ENCODE peak calls at places on chromosome 20, in four cellular contexts. F is HepG2, B is H1, X is GM12878. S is an unnamed sample.

GRCh38 chr20:34615477-34615876 is 57.0 kb downstream of the MAP1LC3A start:
- DNase-seq in X (no peak), F (peak; percentile 36), B (peak; percentile 2), S (no peak)

GRCh38 chr20:3471397-3472021 is 691 bp downstream of the ATRN start:
- DNase-seq in X (no peak), B (no peak), F (no peak), S (no peak)

GRCh38 chr20:34922654-34923381 is 32.8 kb downstream of the GSS start:
- DNase-seq in F (peak; percentile 73), B (no peak), X (no peak), S (no peak)

GRCh38 chr20:20536240-20536933 is 168.5 kb downstream of the INSM1 start:
- DNase-seq in F (no peak), B (no peak), X (no peak), S (no peak)

GRCh38 chr20:40287683-40288082 is 401.4 kb downstream of the MAFB start:
- DNase-seq in X (no peak), B (no peak), F (no peak), S (no peak)

GRCh38 chr20:19583532-19584175 is 174.4 kb upstream of the RIN2 start:
- DNase-seq in B (peak; percentile 96), F (peak; percentile 51), X (no peak), S (peak; percentile 61)

GRCh38 chr20:45100563-45101245 is at the start of gene KCNS1:
- DNase-seq in F (peak; percentile 25), B (peak; percentile 86), X (no peak), S (peak; percentile 55)

GRCh38 chr20:38387953-38388352 is 41.7 kb downstream of the LBP start:
- DNase-seq in X (no peak), B (no peak), F (no peak), S (no peak)

GRCh38 chr20:39897781-39898466 is 791.1 kb downstream of the MAFB start:
- DNase-seq in F (no peak), B (no peak), X (no peak), S (no peak)

GRCh38 chr20:17848649-17849048 is 119.9 kb downstream of the SNX5 start:
- DNase-seq in B (no peak), X (no peak), F (no peak), S (no peak)

GRCh38 chr20:15834857-15835256 is 738.4 kb downstream of the KIF16B start:
- DNase-seq in F (no peak), B (no peak), X (no peak), S (no peak)

GRCh38 chr20:60764328-60764727 is 487.7 kb upstream of the CDH4 start:
- DNase-seq in F (no peak), B (no peak), X (no peak), S (no peak)

GRCh38 chr20:49989234-49990065 is 6.7 kb downstream of the SNAI1 start:
- DNase-seq in B (peak; percentile 59), F (no peak), X (no peak), S (peak; percentile 71)

GRCh38 chr20:18443841-18444240 is 23.0 kb downstream of the DZANK1 start:
- DNase-seq in F (no peak), X (no peak), B (no peak), S (no peak)

GRCh38 chr20:36916199-36916598 is 35.3 kb downstream of the SAMHD1 start:
- DNase-seq in B (no peak), X (no peak), F (no peak), S (no peak)

GRCh38 chr20:10857362-10858070 is 183.7 kb upstream of the JAG1 start:
- DNase-seq in X (no peak), F (peak; percentile 58), B (no peak), S (no peak)

GRCh38 chr20:42179768-42180167 is 561.6 kb upstream of the CHD6 start:
- DNase-seq in F (no peak), X (no peak), B (peak; percentile 56), S (peak; percentile 32)

GRCh38 chr20:50429412-50429811 is 80.8 kb upstream of the PTPN1 start:
- DNase-seq in B (no peak), X (no peak), F (no peak), S (no peak)

GRCh38 chr20:5085380-5085779 is 34.4 kb downstream of the PCNA start:
- DNase-seq in X (no peak), B (no peak), F (no peak), S (no peak)

GRCh38 chr20:22977047-22977785 is 57.9 kb upstream of the SSTR4 start:
- DNase-seq in F (no peak), X (no peak), B (no peak), S (no peak)

GRCh38 chr20:14142171-14142570 is 146.9 kb downstream of the MACROD2 start:
- DNase-seq in B (peak; percentile 58), X (peak; percentile 2), F (peak; percentile 47), S (peak; percentile 56)

GRCh38 chr20:25453035-25453810 is 45.8 kb downstream of the GINS1 start:
- DNase-seq in B (no peak), X (no peak), F (no peak), S (no peak)

GRCh38 chr20:59790388-59790787 is 143.0 kb downstream of the SYCP2 start:
- DNase-seq in B (no peak), F (no peak), X (no peak), S (no peak)

GRCh38 chr20:59750209-59750840 is 146.0 kb downstream of the PHACTR3 start:
- DNase-seq in B (no peak), X (no peak), F (no peak), S (no peak)

GRCh38 chr20:53735536-53736050 is 142.0 kb upstream of the ZNF217 start:
- DNase-seq in F (no peak), X (no peak), B (no peak), S (no peak)

GRCh38 chr20:61125076-61125475 is 127.0 kb upstream of the CDH4 start:
- DNase-seq in F (no peak), B (no peak), X (no peak), S (no peak)

GRCh38 chr20:50729925-50730764 is 1.2 kb upstream of the PARD6B start:
- DNase-seq in X (no peak), F (peak; percentile 55), B (no peak), S (no peak)

GRCh38 chr20:50289581-50289980 is 99.0 kb downstream of the CEBPB start:
- DNase-seq in X (no peak), F (no peak), B (no peak), S (no peak)

GRCh38 chr20:41169791-41170351 is 32.5 kb downstream of the PLCG1 start:
- DNase-seq in X (no peak), F (no peak), B (no peak), S (no peak)

GRCh38 chr20:60037120-60037499 is 78.9 kb downstream of the CDH26 start:
- DNase-seq in X (no peak), F (no peak), B (no peak), S (no peak)

GRCh38 chr20:38149880-38150594 is 15.0 kb downstream of the TGM2 start:
- DNase-seq in B (no peak), X (no peak), F (no peak), S (no peak)

GRCh38 chr20:18092890-18093289 is 35.2 kb upstream of the OVOL2 start:
- DNase-seq in X (no peak), F (no peak), B (peak; percentile 41), S (no peak)

GRCh38 chr20:60203451-60203850 is 245.2 kb downstream of the CDH26 start:
- DNase-seq in B (no peak), X (no peak), F (no peak), S (no peak)

GRCh38 chr20:35344354-35344837 is 52.2 kb upstream of the FAM83C start:
- DNase-seq in X (no peak), F (peak; percentile 92), B (no peak), S (no peak)

GRCh38 chr20:31705598-31706597 is 16.8 kb downstream of the BCL2L1 start:
- DNase-seq in B (no peak), F (peak; percentile 40), X (no peak), S (no peak)

GRCh38 chr20:34713194-34713943 is 9.2 kb downstream of the TP53INP2 start:
- DNase-seq in F (peak; percentile 91), X (peak; percentile 57), B (no peak), S (no peak)

GRCh38 chr20:57680131-57680716 is 29.6 kb downstream of the PMEPA1 start:
- DNase-seq in B (no peak), X (peak; percentile 86), F (no peak), S (no peak)
- H3K9ac ChIP-seq in B (no peak overlapping the region), X (peak overlapping the region; percentile 39), F (no peak overlapping the region), S (peak overlapping the region; percentile 13)

GRCh38 chr20:46159101-46159897 is 41.2 kb downstream of the CD40 start:
- DNase-seq in B (no peak), X (no peak), F (no peak), S (no peak)

GRCh38 chr20:46157076-46157592 is 39.0 kb downstream of the CD40 start:
- DNase-seq in F (no peak), B (no peak), X (no peak), S (no peak)

GRCh38 chr20:46160661-46161060 is 42.5 kb downstream of the CD40 start:
- DNase-seq in X (no peak), F (no peak), B (no peak), S (no peak)

GRCh38 chr20:46157625-46158024 is 39.5 kb downstream of the CD40 start:
- DNase-seq in B (no peak), F (no peak), X (no peak), S (no peak)

GRCh38 chr20:46158476-46158987 is 40.4 kb downstream of the CD40 start:
- DNase-seq in X (no peak), B (no peak), F (no peak), S (no peak)
- TF ChIP-seq SUZ12 in X (no peak), B (no peak), F (no peak), S (no peak)

GRCh38 chr20:1206749-1207148 is 3.5 kb downstream of the C20orf202 start:
- DNase-seq in B (peak; percentile 43), F (no peak), X (no peak), S (no peak)
- H3K9ac ChIP-seq in B (no peak overlapping the region), F (no peak overlapping the region), X (no peak overlapping the region), S (no peak overlapping the region)

GRCh38 chr20:47050996-47051395 is 156.4 kb downstream of the EYA2 start:
- DNase-seq in B (no peak), X (no peak), F (no peak), S (no peak)
- TF ChIP-seq SUZ12 in B (no peak), X (no peak), F (no peak), S (no peak)

GRCh38 chr20:43899274-43899878 is 15.3 kb upstream of the TOX2 start:
- DNase-seq in B (no peak), X (no peak), F (no peak), S (no peak)
- H3K9ac ChIP-seq in B (no peak overlapping the region), X (no peak overlapping the region), F (no peak overlapping the region), S (peak overlapping the region; percentile 33)

GRCh38 chr20:32975698-32976674 is 28.2 kb downstream of the SUN5 start:
- DNase-seq in F (peak; percentile 89), X (no peak), B (peak; percentile 35), S (no peak)
- TF ChIP-seq SUZ12 in F (no peak), X (no peak), B (no peak), S (no peak)

DNA sequence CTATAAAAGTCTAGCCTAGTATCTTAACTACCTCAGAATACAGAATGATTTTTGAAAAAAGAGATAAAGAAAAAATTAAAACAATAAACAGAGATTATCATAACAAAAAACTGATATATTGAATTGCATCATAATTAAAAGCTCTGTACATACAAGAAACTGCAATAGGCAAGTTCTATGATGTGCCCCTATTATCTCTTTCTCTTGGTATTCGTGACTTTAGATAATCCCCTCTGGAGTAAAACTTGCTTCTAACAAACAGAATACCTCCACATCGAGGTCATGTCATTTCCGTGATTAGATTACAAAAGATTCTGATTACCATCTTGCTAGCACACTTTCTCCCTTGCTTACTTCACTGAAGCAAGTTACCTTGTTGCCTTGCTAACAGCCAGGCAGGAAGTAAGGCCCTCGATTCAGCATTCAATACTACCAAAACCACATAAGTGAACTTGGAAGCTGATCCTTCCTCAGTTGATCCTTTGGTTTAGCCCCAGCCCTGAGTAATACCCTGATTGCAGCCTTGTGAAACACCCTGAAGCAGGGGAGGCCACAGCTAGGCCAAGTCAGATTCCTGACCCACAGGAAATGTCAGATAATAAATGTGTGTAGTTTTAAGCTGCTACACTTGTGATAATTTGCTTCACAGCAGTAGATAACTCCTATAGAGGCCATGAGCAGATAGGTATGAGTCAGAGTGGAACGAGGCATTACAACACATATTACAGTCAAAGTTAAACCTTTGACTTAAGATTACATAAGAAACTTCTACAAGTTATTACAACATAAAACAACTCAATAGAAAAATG is 53.7 kb upstream of the TMX4 start:
- DNase-seq in F (peak; percentile 29), X (no peak), B (no peak), S (peak; percentile 38)
- H3K9ac ChIP-seq in F (no peak overlapping the region), X (no peak overlapping the region), B (no peak overlapping the region), S (no peak overlapping the region)

S was measured in NT2/D1.